ENCODE peak calls at places on chromosomes 7 and 10, in seven cellular contexts. S, Y, U, H, D, Q and W are unnamed samples.

GRCh38 chr10:112713411-112713810 is 236.6 kb upstream of the TCF7L2 start:
- DNase-seq in Y (no peak), Q (no peak), H (no peak), S (no peak), U (no peak), D (peak; percentile 80), W (no peak)

GRCh38 chr10:62456611-62457101 is 82.5 kb downstream of the ZNF365 start:
- DNase-seq in Y (no peak), H (no peak), S (peak; percentile 55), Q (no peak), D (peak; percentile 6), U (no peak), W (peak; percentile 94)

GRCh38 chr7:37943905-37944736 is 23.7 kb downstream of the EPDR1 start:
- DNase-seq in D (no peak), Q (no peak), S (no peak), U (no peak), H (no peak), Y (no peak), W (no peak)

GRCh38 chr7:25950488-25951413 is 201.2 kb upstream of the NFE2L3 start:
- DNase-seq in Y (peak; percentile 97), U (peak; percentile 95), D (peak; percentile 4), H (peak; percentile 85), S (peak; percentile 17), Q (peak; percentile 49), W (peak; percentile 76)

GRCh38 chr7:73363225-73364005 is 35.5 kb downstream of the FKBP6 start:
- DNase-seq in D (no peak), U (no peak), Y (no peak), H (no peak), Q (no peak), S (no peak), W (no peak)

GRCh38 chr7:15764010-15764409 is 77.5 kb upstream of the MEOX2 start:
- DNase-seq in S (no peak), D (no peak), H (no peak), Y (no peak), U (no peak), Q (no peak), W (no peak)

GRCh38 chr10:99881371-99881770 is 98.9 kb downstream of the ABCC2 start:
- DNase-seq in S (no peak), H (no peak), Q (no peak), U (no peak), D (no peak), Y (no peak), W (no peak)

GRCh38 chr7:74627699-74628411 is 29.7 kb upstream of the GTF2I start:
- DNase-seq in Y (no peak), U (peak; percentile 74), Q (no peak), D (peak; percentile 27), S (peak; percentile 39), H (no peak), W (peak; percentile 89)

GRCh38 chr7:19079066-19079465 is 38.4 kb downstream of the TWIST1 start:
- DNase-seq in Q (no peak), H (no peak), U (no peak), D (peak; percentile 69), Y (no peak), S (peak; percentile 44), W (peak; percentile 54)

DNA sequence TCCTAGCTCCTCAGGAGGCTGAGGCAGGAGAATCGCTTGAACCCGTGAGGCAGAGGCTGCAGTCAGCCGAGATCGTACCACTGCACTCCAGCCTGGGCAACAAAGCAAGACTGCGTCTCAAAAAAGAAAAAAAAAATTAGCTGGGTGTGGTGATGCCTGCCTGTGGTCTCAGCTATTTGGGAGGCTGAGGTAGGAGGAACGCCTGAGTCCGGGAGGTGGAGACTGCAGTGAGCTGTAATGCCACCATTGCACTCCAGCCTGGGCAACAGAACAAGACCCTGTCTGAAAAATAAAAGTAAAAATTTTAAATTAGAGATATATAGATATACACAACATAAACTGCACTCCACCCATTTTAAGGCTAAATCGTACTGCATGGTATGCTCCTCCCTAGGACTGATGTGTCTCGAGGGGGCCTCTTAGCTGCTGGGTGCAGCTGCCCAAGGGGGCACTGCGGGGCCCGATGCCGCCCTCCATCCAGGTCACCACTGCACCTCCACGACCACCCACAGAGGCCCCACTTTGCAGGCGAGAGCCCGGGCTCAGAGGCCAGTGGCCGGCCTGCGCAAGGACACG is 40.9 kb upstream of the FOXK1 start:
- DNase-seq in Q (no peak), S (no peak), U (no peak), Y (no peak), D (no peak), H (no peak), W (no peak)
- TF ChIP-seq CTCF in Q (peak; percentile 30), S (no peak), U (peak; percentile 51), Y (no peak), D (no peak), H (no peak), W (peak; percentile 13)

GRCh38 chr7:48876087-48876486 is 48.3 kb upstream of the CDC14C start:
- DNase-seq in H (no peak), D (no peak), S (no peak), U (no peak), Q (no peak), Y (no peak), W (no peak)
- TF ChIP-seq CTCF in H (no peak), D (no peak), S (no peak), U (no peak), Q (no peak), Y (no peak), W (no peak)

GRCh38 chr7:33628894-33629293 is 276.4 kb upstream of the BMPER start:
- DNase-seq in Q (no peak), S (no peak), Y (no peak), U (no peak), H (no peak), D (no peak), W (no peak)
- TF ChIP-seq CTCF in Q (no peak), S (no peak), Y (no peak), U (no peak), H (no peak), D (no peak), W (no peak)

DNA sequence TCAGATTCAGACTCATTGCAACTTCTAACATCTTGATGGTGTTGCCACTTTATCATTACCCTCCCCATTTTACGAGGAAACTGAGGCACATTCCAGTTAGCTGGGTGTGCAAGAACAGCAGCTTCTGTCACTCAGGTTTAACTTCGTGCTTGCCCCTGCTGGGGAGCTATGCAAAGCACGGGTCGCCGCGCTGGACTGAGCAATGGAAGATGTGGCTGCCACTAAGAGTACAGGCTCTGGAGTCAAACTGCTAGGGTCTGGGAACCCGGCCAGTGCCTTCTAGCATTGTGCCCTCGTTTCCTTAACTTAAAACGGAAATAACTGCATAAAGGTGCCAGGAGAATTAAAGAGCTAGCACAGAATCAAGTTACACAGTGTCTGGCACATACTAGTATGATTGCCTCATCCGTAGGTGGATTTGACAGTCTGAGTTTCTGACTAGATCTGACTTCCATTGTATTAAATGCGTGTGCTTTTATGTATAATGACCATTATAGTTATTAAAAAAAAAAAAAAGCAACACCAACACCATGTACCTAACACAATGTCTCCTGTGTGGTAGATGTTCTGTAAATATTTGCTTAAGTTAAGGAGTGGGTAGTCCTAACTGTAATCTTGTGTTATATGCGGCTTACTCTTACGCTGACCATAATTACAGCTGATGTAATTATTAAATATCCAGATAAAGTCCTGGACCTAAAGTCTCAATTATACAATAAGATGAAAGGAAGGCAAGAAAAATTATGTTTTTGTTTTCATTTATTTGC is 842 bp downstream of the ZNF22 start:
- DNase-seq in U (peak; percentile 83), S (no peak), D (peak; percentile 69), Y (peak; percentile 86), H (peak; percentile 78), Q (no peak), W (peak; percentile 70)
- TF ChIP-seq CTCF in U (peak; percentile 30), S (peak; percentile 22), D (no peak), Y (no peak), H (peak; percentile 41), Q (peak; percentile 34), W (peak; percentile 42)

GRCh38 chr7:17490825-17491224 is 192.4 kb downstream of the AHR start:
- DNase-seq in U (no peak), D (no peak), S (no peak), Q (no peak), H (no peak), Y (no peak), W (no peak)
- TF ChIP-seq CTCF in U (no peak), D (no peak), S (no peak), Q (no peak), H (no peak), Y (no peak), W (no peak)

DNA sequence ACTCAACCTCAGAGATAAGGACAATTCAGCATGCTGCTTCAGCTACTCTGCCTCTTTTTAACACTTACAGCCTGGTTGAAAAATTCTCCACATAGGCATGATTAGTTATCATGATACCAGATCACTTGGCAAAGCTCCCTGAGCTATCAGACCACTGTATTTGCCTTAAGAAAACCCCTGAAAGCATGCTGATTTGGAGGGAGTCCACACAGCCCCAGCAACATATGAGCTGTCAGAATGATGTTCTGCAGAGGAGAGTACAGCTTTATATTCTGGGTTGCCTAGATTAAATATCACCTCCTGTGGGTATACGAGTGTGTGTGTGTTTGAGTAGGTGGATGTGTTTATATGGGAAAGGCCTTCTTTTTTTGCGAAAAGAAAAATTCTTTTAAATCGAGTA is 170.2 kb upstream of the CHRM2 start:
- DNase-seq in Y (no peak), U (no peak), S (no peak), Q (no peak), D (no peak), H (no peak), W (no peak)
- TF ChIP-seq CTCF in Y (no peak), U (no peak), S (no peak), Q (no peak), D (no peak), H (no peak), W (no peak)